ENCODE peak calls at places on chromosomes 2 and 18, in ten cellular contexts. M is fibroblast of pulmonary artery, D is stromal cell of bone marrow, H is hepatic stellate cell, Y is iPS-NIHi11, T is ELR, O is psoas muscle, A is NCI-H345, R is Daoy, J is NCI-H1417. Z is an unnamed sample.

GRCh38 chr2:134080759-134081158 is 173.1 kb upstream of the MGAT5 start:
- DNase-seq in A (no peak), M (no peak), T (no peak), R (no peak), D (no peak), H (no peak), J (no peak), Y (no peak), O (no peak), Z (no peak)

GRCh38 chr2:24082787-24083566 is 1.7 kb downstream of the TP53I3 start:
- DNase-seq in T (no peak), D (no peak), O (no peak), H (no peak), Y (no peak), A (no peak), M (no peak), R (no peak), J (no peak), Z (no peak)

GRCh38 chr2:220504890-220505564 is 877.6 kb downstream of the SLC4A3 start:
- DNase-seq in A (peak; percentile 87), O (no peak), M (peak; percentile 67), H (no peak), R (peak; percentile 68), Y (peak; percentile 47), T (peak; percentile 90), J (peak; percentile 93), D (no peak), Z (peak; percentile 37)

GRCh38 chr2:43317194-43317593 is 90.8 kb upstream of the ZFP36L2 start:
- DNase-seq in R (no peak), D (no peak), T (no peak), H (no peak), O (no peak), A (no peak), Y (no peak), M (no peak), J (no peak), Z (no peak)

GRCh38 chr2:169276045-169276444 is 86.3 kb downstream of the LRP2 start:
- DNase-seq in H (no peak), M (peak; percentile 6), O (no peak), J (no peak), Y (no peak), D (no peak), T (peak; percentile 33), R (no peak), A (no peak), Z (peak; percentile 14)

GRCh38 chr2:134167015-134167414 is 86.9 kb upstream of the MGAT5 start:
- DNase-seq in H (peak; percentile 12), Y (no peak), O (no peak), D (no peak), J (no peak), A (no peak), M (no peak), R (no peak), T (no peak), Z (no peak)

GRCh38 chr2:238652771-238653157 is 195.1 kb upstream of the TWIST2 start:
- DNase-seq in Y (no peak), A (no peak), H (no peak), T (no peak), M (no peak), R (no peak), D (no peak), O (no peak), J (no peak), Z (no peak)

GRCh38 chr18:34787931-34788532 is 77.9 kb downstream of the DTNA start:
- DNase-seq in O (no peak), T (peak; percentile 69), A (peak; percentile 72), H (peak; percentile 21), J (peak; percentile 93), R (peak; percentile 45), M (peak; percentile 79), Y (peak; percentile 64), D (no peak), Z (peak; percentile 47)

GRCh38 chr2:20496477-20496876 is 49.6 kb downstream of the RHOB start:
- DNase-seq in J (no peak), M (no peak), O (no peak), T (no peak), H (no peak), A (no peak), D (no peak), Y (no peak), R (no peak), Z (no peak)

GRCh38 chr2:196403471-196403870 is 232.1 kb upstream of the STK17B start:
- DNase-seq in A (no peak), R (peak; percentile 48), D (peak; percentile 42), M (peak; percentile 49), T (peak; percentile 68), J (no peak), H (peak; percentile 27), O (no peak), Y (no peak), Z (peak; percentile 51)

GRCh38 chr18:76126327-76126726 is 368.7 kb downstream of the ZNF516 start:
- DNase-seq in T (no peak), J (no peak), R (peak; percentile 20), M (no peak), H (no peak), A (no peak), D (no peak), O (no peak), Y (no peak), Z (peak; percentile 26)

GRCh38 chr2:197236816-197237215 is 73.8 kb downstream of the ANKRD44 start:
- DNase-seq in D (no peak), Y (no peak), O (no peak), M (no peak), A (no peak), H (no peak), R (no peak), J (no peak), T (no peak), Z (no peak)

GRCh38 chr2:49262815-49263560 is 108.7 kb upstream of the FSHR start:
- DNase-seq in R (no peak), D (no peak), M (no peak), T (no peak), Y (no peak), H (no peak), A (no peak), O (no peak), J (peak; percentile 87), Z (no peak)

GRCh38 chr18:33828949-33829348 is 250.9 kb downstream of the ASXL3 start:
- DNase-seq in T (no peak), O (no peak), D (no peak), M (no peak), Y (no peak), H (no peak), R (no peak), J (no peak), A (no peak), Z (no peak)

GRCh38 chr2:71619230-71619741 is 165.9 kb downstream of the DYSF start:
- DNase-seq in T (no peak), D (no peak), Y (peak; percentile 11), J (no peak), H (no peak), M (no peak), A (no peak), R (no peak), O (no peak), Z (no peak)

GRCh38 chr2:167492486-167492885 is 604.2 kb downstream of the XIRP2 start:
- DNase-seq in H (no peak), J (no peak), M (peak; percentile 3), O (no peak), T (no peak), A (no peak), D (no peak), Y (no peak), R (no peak), Z (no peak)

GRCh38 chr2:101463885-101464653 is 10.8 kb downstream of the RFX8 start:
- DNase-seq in M (peak; percentile 99), D (peak; percentile 96), A (no peak), H (peak; percentile 60), R (peak; percentile 85), T (peak; percentile 96), Y (no peak), O (no peak), J (no peak), Z (peak; percentile 88)

GRCh38 chr2:101737478-101738240 is 40.2 kb downstream of the MAP4K4 start:
- DNase-seq in Y (no peak), R (no peak), J (no peak), A (no peak), H (no peak), D (no peak), O (no peak), M (peak; percentile 39), T (peak; percentile 71), Z (no peak)

GRCh38 chr2:217551229-217551909 is 451.4 kb downstream of the TNS1 start:
- DNase-seq in Y (peak; percentile 33), D (no peak), R (peak; percentile 63), A (no peak), H (peak; percentile 55), T (peak; percentile 68), O (no peak), M (peak; percentile 35), J (no peak), Z (peak; percentile 60)

GRCh38 chr2:134411828-134412638 is 158.2 kb downstream of the MGAT5 start:
- DNase-seq in T (peak; percentile 84), H (peak; percentile 64), J (peak; percentile 95), D (peak; percentile 65), O (peak; percentile 51), R (peak; percentile 62), Y (peak; percentile 71), A (peak; percentile 91), M (peak; percentile 87), Z (peak; percentile 84)

GRCh38 chr2:136025057-136025973 is 39.9 kb upstream of the DARS1 start:
- DNase-seq in O (peak; percentile 56), M (peak; percentile 67), T (peak; percentile 26), Y (peak; percentile 82), D (peak; percentile 6), J (peak; percentile 91), A (peak; percentile 71), H (no peak), R (no peak), Z (no peak)

Z was measured in H4.